ENCODE peak calls at places on chromosomes 16 and 17, in nine cellular contexts. One of them, this sample, is unnamed.

GRCh38 chr16:18792836-18793433 is 2.8 kb upstream of the RPS15A start:
- DNase-seq in HL-60: no peak
- DNase-seq in HFF-Myc: no peak
- DNase-seq in AG09309: no peak
- DNase-seq in activated B cell treated with CpG ODN at 0.5 μM for 24 hours: no peak
- DNase-seq in omental fat pad: no peak
- DNase-seq in progenitor cell of endocrine pancreas: no peak
- DNase-seq in IMR-90: no peak
- DNase-seq in mucosa of gallbladder: no peak
- DNase-seq in this sample: no peak

GRCh38 chr17:7651097-7651958 is 602 bp downstream of the ATP1B2 start:
- DNase-seq in progenitor cell of endocrine pancreas: no peak
- DNase-seq in omental fat pad: no peak
- DNase-seq in IMR-90: no peak
- DNase-seq in activated B cell treated with CpG ODN at 0.5 μM for 24 hours: no peak
- DNase-seq in mucosa of gallbladder: no peak
- DNase-seq in HFF-Myc: no peak
- DNase-seq in HL-60: no peak
- DNase-seq in AG09309: no peak
- DNase-seq in this sample: no peak

GRCh38 chr16:69861276-69862030 is 89.7 kb upstream of the CLEC18A start:
- DNase-seq in mucosa of gallbladder: peak; percentile 72
- DNase-seq in IMR-90: peak; percentile 75
- DNase-seq in HL-60: no peak
- DNase-seq in HFF-Myc: no peak
- DNase-seq in activated B cell treated with CpG ODN at 0.5 μM for 24 hours: no peak
- DNase-seq in omental fat pad: no peak
- DNase-seq in AG09309: peak; percentile 58
- DNase-seq in progenitor cell of endocrine pancreas: no peak
- DNase-seq in this sample: no peak

GRCh38 chr17:81277421-81277820 is 17.7 kb downstream of the SLC38A10 start:
- DNase-seq in HL-60: no peak
- DNase-seq in HFF-Myc: no peak
- DNase-seq in activated B cell treated with CpG ODN at 0.5 μM for 24 hours: no peak
- DNase-seq in IMR-90: peak; percentile 68
- DNase-seq in mucosa of gallbladder: peak; percentile 48
- DNase-seq in progenitor cell of endocrine pancreas: no peak
- DNase-seq in AG09309: no peak
- DNase-seq in omental fat pad: no peak
- DNase-seq in this sample: no peak

GRCh38 chr17:79620207-79621038 is 9.6 kb upstream of the RBFOX3 start:
- DNase-seq in mucosa of gallbladder: no peak
- DNase-seq in HL-60: no peak
- DNase-seq in IMR-90: no peak
- DNase-seq in omental fat pad: peak; percentile 14
- DNase-seq in activated B cell treated with CpG ODN at 0.5 μM for 24 hours: no peak
- DNase-seq in AG09309: no peak
- DNase-seq in progenitor cell of endocrine pancreas: no peak
- DNase-seq in HFF-Myc: no peak
- DNase-seq in this sample: peak; percentile 41

GRCh38 chr17:64527914-64528313 is 21.1 kb downstream of the CEP95 start:
- DNase-seq in HL-60: no peak
- DNase-seq in omental fat pad: no peak
- DNase-seq in progenitor cell of endocrine pancreas: no peak
- DNase-seq in mucosa of gallbladder: no peak
- DNase-seq in AG09309: no peak
- DNase-seq in IMR-90: no peak
- DNase-seq in HFF-Myc: no peak
- DNase-seq in activated B cell treated with CpG ODN at 0.5 μM for 24 hours: no peak
- DNase-seq in this sample: no peak

GRCh38 chr17:49963626-49964538 is 5.1 kb upstream of the DLX4 start:
- DNase-seq in HL-60: no peak
- DNase-seq in progenitor cell of endocrine pancreas: no peak
- DNase-seq in omental fat pad: no peak
- DNase-seq in HFF-Myc: no peak
- DNase-seq in activated B cell treated with CpG ODN at 0.5 μM for 24 hours: no peak
- DNase-seq in IMR-90: no peak
- DNase-seq in mucosa of gallbladder: no peak
- DNase-seq in AG09309: no peak
- DNase-seq in this sample: no peak

GRCh38 chr17:45973943-45974859 is 24.8 kb upstream of the STH start:
- DNase-seq in mucosa of gallbladder: no peak
- DNase-seq in progenitor cell of endocrine pancreas: no peak
- DNase-seq in activated B cell treated with CpG ODN at 0.5 μM for 24 hours: no peak
- DNase-seq in IMR-90: no peak
- DNase-seq in omental fat pad: no peak
- DNase-seq in HL-60: no peak
- DNase-seq in HFF-Myc: no peak
- DNase-seq in AG09309: no peak
- DNase-seq in this sample: no peak

GRCh38 chr16:23274968-23275367 is 27.1 kb upstream of the SCNN1B start:
- DNase-seq in progenitor cell of endocrine pancreas: no peak
- DNase-seq in HFF-Myc: no peak
- DNase-seq in activated B cell treated with CpG ODN at 0.5 μM for 24 hours: no peak
- DNase-seq in omental fat pad: no peak
- DNase-seq in AG09309: no peak
- DNase-seq in HL-60: no peak
- DNase-seq in IMR-90: no peak
- DNase-seq in mucosa of gallbladder: no peak
- DNase-seq in this sample: no peak

GRCh38 chr16:49810769-49811315 is 45.1 kb downstream of the ZNF423 start:
- DNase-seq in omental fat pad: no peak
- DNase-seq in activated B cell treated with CpG ODN at 0.5 μM for 24 hours: no peak
- DNase-seq in AG09309: no peak
- DNase-seq in IMR-90: no peak
- DNase-seq in HL-60: no peak
- DNase-seq in HFF-Myc: no peak
- DNase-seq in mucosa of gallbladder: no peak
- DNase-seq in progenitor cell of endocrine pancreas: no peak
- DNase-seq in this sample: no peak

GRCh38 chr17:74859439-74860228 is at the start of gene GRIN2C:
- DNase-seq in IMR-90: no peak
- DNase-seq in HL-60: no peak
- DNase-seq in omental fat pad: no peak
- DNase-seq in progenitor cell of endocrine pancreas: no peak
- DNase-seq in activated B cell treated with CpG ODN at 0.5 μM for 24 hours: peak; percentile 52
- DNase-seq in mucosa of gallbladder: no peak
- DNase-seq in HFF-Myc: no peak
- DNase-seq in AG09309: no peak
- DNase-seq in this sample: no peak

GRCh38 chr17:78128616-78129384 is at the start of gene TMC6:
- DNase-seq in HL-60: peak; percentile 76
- DNase-seq in HFF-Myc: no peak
- DNase-seq in mucosa of gallbladder: no peak
- DNase-seq in AG09309: no peak
- DNase-seq in activated B cell treated with CpG ODN at 0.5 μM for 24 hours: peak; percentile 66
- DNase-seq in omental fat pad: no peak
- DNase-seq in progenitor cell of endocrine pancreas: peak; percentile 66
- DNase-seq in IMR-90: no peak
- DNase-seq in this sample: no peak

GRCh38 chr17:32931686-32932085 is 3.7 kb downstream of the TMEM98 start:
- DNase-seq in AG09309: no peak
- DNase-seq in IMR-90: peak; percentile 40
- DNase-seq in activated B cell treated with CpG ODN at 0.5 μM for 24 hours: no peak
- DNase-seq in omental fat pad: no peak
- DNase-seq in progenitor cell of endocrine pancreas: no peak
- DNase-seq in HL-60: no peak
- DNase-seq in mucosa of gallbladder: no peak
- DNase-seq in HFF-Myc: no peak
- DNase-seq in this sample: no peak

GRCh38 chr17:2138768-2139167 is 83.9 kb downstream of the HIC1 start:
- DNase-seq in progenitor cell of endocrine pancreas: no peak
- DNase-seq in HFF-Myc: no peak
- DNase-seq in omental fat pad: no peak
- DNase-seq in HL-60: peak; percentile 60
- DNase-seq in activated B cell treated with CpG ODN at 0.5 μM for 24 hours: no peak
- DNase-seq in IMR-90: no peak
- DNase-seq in AG09309: no peak
- DNase-seq in mucosa of gallbladder: no peak
- DNase-seq in this sample: no peak